ENCODE peak calls at places on chromosomes 16 and 17, in six cellular contexts. One of them, this sample, is unnamed.
A peak's percentile ranks its signal among the peaks of the same experiment; 100 is the strongest.

GRCh38 chr16:24013733-24014645 is 178.2 kb downstream of the PRKCB start:
- DNase-seq in K562: no peak
- DNase-seq in A549: peak; percentile 10
- DNase-seq in HEK293T: no peak
- DNase-seq in HepG2: no peak
- DNase-seq in GM12878: peak; percentile 98
- DNase-seq in this sample: no peak

GRCh38 chr16:78952630-78953029 is 647.9 kb downstream of the MAF start:
- DNase-seq in HepG2: no peak
- DNase-seq in HEK293T: no peak
- DNase-seq in K562: no peak
- DNase-seq in A549: no peak
- DNase-seq in GM12878: no peak
- DNase-seq in this sample: no peak

GRCh38 chr17:42027961-42028790 is 8.3 kb downstream of the NKIRAS2 start:
- DNase-seq in K562: peak; percentile 73
- DNase-seq in HepG2: peak; percentile 79
- DNase-seq in GM12878: no peak
- DNase-seq in HEK293T: peak; percentile 58
- DNase-seq in A549: peak; percentile 71
- DNase-seq in this sample: no peak

GRCh38 chr17:1123397-1124237 is 56.2 kb downstream of the ABR start:
- DNase-seq in GM12878: no peak
- DNase-seq in A549: no peak
- DNase-seq in K562: no peak
- DNase-seq in HepG2: no peak
- DNase-seq in HEK293T: no peak
- DNase-seq in this sample: no peak

GRCh38 chr16:74249281-74249680 is 47.3 kb upstream of the PSMD7 start:
- DNase-seq in HEK293T: no peak
- DNase-seq in A549: no peak
- DNase-seq in HepG2: no peak
- DNase-seq in GM12878: no peak
- DNase-seq in K562: no peak
- DNase-seq in this sample: no peak

GRCh38 chr16:2371421-2371820 is 30.9 kb upstream of the ABCA3 start:
- DNase-seq in A549: no peak
- DNase-seq in HepG2: no peak
- DNase-seq in K562: no peak
- DNase-seq in GM12878: no peak
- DNase-seq in HEK293T: no peak
- DNase-seq in this sample: no peak

GRCh38 chr17:8960325-8961144 is 5.0 kb downstream of the PIK3R5 start:
- DNase-seq in HEK293T: no peak
- DNase-seq in HepG2: no peak
- DNase-seq in K562: no peak
- DNase-seq in GM12878: no peak
- DNase-seq in A549: no peak
- DNase-seq in this sample: no peak

GRCh38 chr17:77488531-77489238 is 347.9 kb downstream of the SEC14L1 start:
- DNase-seq in GM12878: no peak
- DNase-seq in A549: no peak
- DNase-seq in K562: no peak
- DNase-seq in HEK293T: no peak
- DNase-seq in HepG2: no peak
- DNase-seq in this sample: peak; percentile 33

GRCh38 chr16:53899471-53899870 is 195.5 kb downstream of the FTO start:
- DNase-seq in HepG2: peak; percentile 23
- DNase-seq in HEK293T: no peak
- DNase-seq in GM12878: no peak
- DNase-seq in K562: no peak
- DNase-seq in A549: no peak
- DNase-seq in this sample: no peak

GRCh38 chr17:31627960-31628359 is 231.1 kb downstream of the COPRS start:
- DNase-seq in K562: no peak
- DNase-seq in GM12878: no peak
- DNase-seq in HEK293T: no peak
- DNase-seq in HepG2: no peak
- DNase-seq in A549: no peak
- DNase-seq in this sample: peak; percentile 95

GRCh38 chr17:19302791-19303233 is 59.7 kb downstream of the B9D1 start:
- DNase-seq in GM12878: no peak
- DNase-seq in HepG2: no peak
- DNase-seq in HEK293T: no peak
- DNase-seq in A549: no peak
- DNase-seq in K562: no peak
- DNase-seq in this sample: no peak

GRCh38 chr17:44187131-44187899 is 543 bp downstream of the TMUB2 start:
- DNase-seq in HepG2: no peak
- DNase-seq in HEK293T: no peak
- DNase-seq in A549: no peak
- DNase-seq in K562: no peak
- DNase-seq in GM12878: no peak
- DNase-seq in this sample: peak; percentile 46

GRCh38 chr17:41052594-41052993 is 2.4 kb downstream of the KRTAP2-2 start:
- DNase-seq in A549: no peak
- DNase-seq in GM12878: no peak
- DNase-seq in HEK293T: no peak
- DNase-seq in HepG2: no peak
- DNase-seq in K562: no peak
- DNase-seq in this sample: no peak

GRCh38 chr17:72531729-72532128 is 410.9 kb downstream of the SOX9 start:
- DNase-seq in HEK293T: no peak
- DNase-seq in GM12878: no peak
- DNase-seq in HepG2: no peak
- DNase-seq in A549: no peak
- DNase-seq in K562: no peak
- DNase-seq in this sample: no peak

GRCh38 chr17:69912819-69913218 is 162.2 kb upstream of the KCNJ16 start:
- DNase-seq in A549: no peak
- DNase-seq in HepG2: no peak
- DNase-seq in K562: no peak
- DNase-seq in GM12878: no peak
- DNase-seq in HEK293T: no peak
- DNase-seq in this sample: no peak

GRCh38 chr17:74410001-74410443 is 21.9 kb upstream of the GPRC5C start:
- DNase-seq in HEK293T: no peak
- DNase-seq in GM12878: no peak
- DNase-seq in HepG2: no peak
- DNase-seq in A549: no peak
- DNase-seq in K562: no peak
- DNase-seq in this sample: no peak

GRCh38 chr17:7405413-7405881 is 1.6 kb upstream of the TMEM256 start:
- DNase-seq in GM12878: no peak
- DNase-seq in A549: no peak
- DNase-seq in K562: no peak
- DNase-seq in HepG2: no peak
- DNase-seq in HEK293T: no peak
- DNase-seq in this sample: no peak

GRCh38 chr16:83809092-83809491 is 1.3 kb downstream of the HSBP1 start:
- DNase-seq in HepG2: no peak
- DNase-seq in GM12878: no peak
- DNase-seq in HEK293T: no peak
- DNase-seq in K562: no peak
- DNase-seq in A549: no peak
- DNase-seq in this sample: no peak

GRCh38 chr17:74217036-74217725 is 3.8 kb downstream of the TTYH2 start:
- DNase-seq in K562: no peak
- DNase-seq in HEK293T: no peak
- DNase-seq in A549: peak; percentile 36
- DNase-seq in GM12878: no peak
- DNase-seq in HepG2: no peak
- DNase-seq in this sample: no peak

GRCh38 chr17:59652119-59652518 is 32.4 kb downstream of the CLTC start:
- DNase-seq in HEK293T: no peak
- DNase-seq in GM12878: no peak
- DNase-seq in K562: no peak
- DNase-seq in A549: no peak
- DNase-seq in HepG2: no peak
- DNase-seq in this sample: peak; percentile 88

GRCh38 chr17:31598921-31599571 is 207.6 kb downstream of the RAB11FIP4 start:
- DNase-seq in K562: no peak
- DNase-seq in HEK293T: no peak
- DNase-seq in HepG2: peak; percentile 40
- DNase-seq in A549: peak; percentile 43
- DNase-seq in GM12878: no peak
- DNase-seq in this sample: no peak

GRCh38 chr16:12203780-12204351 is 227.3 kb downstream of the SNX29 start:
- DNase-seq in HepG2: peak; percentile 39
- DNase-seq in K562: no peak
- DNase-seq in GM12878: no peak
- DNase-seq in HEK293T: no peak
- DNase-seq in A549: no peak
- DNase-seq in this sample: no peak

GRCh38 chr16:81502396-81503060 is 57.9 kb downstream of the CMIP start:
- DNase-seq in A549: no peak
- DNase-seq in K562: peak; percentile 43
- DNase-seq in GM12878: no peak
- DNase-seq in HepG2: no peak
- DNase-seq in HEK293T: no peak
- DNase-seq in this sample: no peak

GRCh38 chr17:75087558-75088453 is at the start of gene SLC16A5:
- DNase-seq in A549: peak; percentile 95
- DNase-seq in GM12878: no peak
- DNase-seq in HEK293T: peak; percentile 60
- DNase-seq in HepG2: peak; percentile 91
- DNase-seq in K562: peak; percentile 85
- DNase-seq in this sample: peak; percentile 55

GRCh38 chr17:80816241-80817103 is 175.2 kb upstream of the CHMP6 start:
- DNase-seq in K562: no peak
- DNase-seq in HEK293T: no peak
- DNase-seq in A549: no peak
- DNase-seq in GM12878: no peak
- DNase-seq in HepG2: no peak
- DNase-seq in this sample: no peak
- TF ChIP-seq BHLHE40 in K562: no peak
- TF ChIP-seq BHLHE40 in HEK293T: no peak
- TF ChIP-seq BHLHE40 in A549: no peak
- TF ChIP-seq BHLHE40 in GM12878: no peak
- TF ChIP-seq BHLHE40 in HepG2: no peak
- TF ChIP-seq BHLHE40 in this sample: no peak

DNA sequence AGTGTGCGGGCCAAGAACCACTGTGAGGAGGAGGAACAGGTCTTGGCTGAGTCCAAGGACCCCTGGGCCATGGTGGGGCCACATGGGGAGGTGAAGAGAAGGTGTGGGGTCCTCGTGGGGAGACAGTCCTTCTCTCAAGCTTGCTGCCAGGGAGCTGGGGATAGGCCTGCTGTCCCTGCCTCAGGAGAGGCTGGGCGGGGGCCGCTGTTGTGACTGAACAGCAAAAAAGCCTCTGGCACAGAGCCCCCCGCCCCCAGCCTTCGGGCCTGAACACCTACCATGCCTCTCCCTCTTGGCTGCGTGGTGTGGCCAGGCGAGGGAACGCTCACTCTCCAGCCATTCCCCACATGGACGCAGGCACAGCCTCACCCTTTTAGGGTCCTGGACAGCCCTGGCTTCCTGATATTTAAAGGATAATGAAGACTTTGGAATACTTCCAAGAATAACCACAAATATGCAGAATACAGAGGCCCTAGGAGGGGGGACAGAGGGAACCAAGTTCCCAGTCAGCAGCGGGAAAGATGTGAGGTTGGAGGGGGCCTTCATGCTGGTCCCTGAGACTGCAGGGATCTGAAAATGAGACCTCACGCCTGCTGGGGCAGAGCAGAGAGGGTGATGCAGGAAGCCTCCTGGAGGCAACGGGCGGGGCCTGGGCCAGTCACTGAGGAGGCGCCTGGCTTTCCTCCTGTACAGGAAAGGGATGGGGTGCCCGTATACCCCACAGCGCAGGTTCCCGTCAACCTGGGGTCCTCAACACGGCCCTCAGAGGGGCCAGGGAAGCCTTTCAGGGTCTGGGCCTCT is 100.0 kb upstream of the CREBBP start:
- DNase-seq in GM12878: no peak
- DNase-seq in K562: no peak
- DNase-seq in HEK293T: no peak
- DNase-seq in HepG2: no peak
- DNase-seq in A549: no peak
- DNase-seq in this sample: peak; percentile 82
- TF ChIP-seq BHLHE40 in GM12878: no peak
- TF ChIP-seq BHLHE40 in K562: no peak
- TF ChIP-seq BHLHE40 in HEK293T: no peak
- TF ChIP-seq BHLHE40 in HepG2: no peak
- TF ChIP-seq BHLHE40 in A549: no peak
- TF ChIP-seq BHLHE40 in this sample: no peak

DNA sequence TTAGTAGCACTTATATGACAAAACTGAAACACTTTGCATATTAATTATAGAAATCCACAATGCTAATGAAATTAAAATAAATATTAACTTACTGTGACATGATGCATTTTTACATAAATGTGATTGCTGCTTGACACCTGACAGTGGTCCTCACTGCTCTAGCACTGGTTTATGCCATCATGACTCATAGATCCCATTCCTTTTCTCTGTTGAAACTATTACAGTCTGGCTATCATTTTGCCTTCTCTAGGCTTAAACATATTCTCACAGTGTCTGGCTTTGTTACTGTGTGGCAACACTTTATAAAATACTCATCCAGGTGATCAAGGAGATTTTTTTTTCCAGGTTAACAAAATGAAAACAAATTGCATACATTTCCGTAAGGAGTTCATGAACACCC is 108.0 kb downstream of the MRTFB start:
- DNase-seq in K562: no peak
- DNase-seq in HepG2: no peak
- DNase-seq in GM12878: no peak
- DNase-seq in HEK293T: no peak
- DNase-seq in A549: no peak
- DNase-seq in this sample: peak; percentile 46
- TF ChIP-seq BHLHE40 in K562: no peak
- TF ChIP-seq BHLHE40 in HepG2: no peak
- TF ChIP-seq BHLHE40 in GM12878: no peak
- TF ChIP-seq BHLHE40 in HEK293T: no peak
- TF ChIP-seq BHLHE40 in A549: no peak
- TF ChIP-seq BHLHE40 in this sample: no peak

GRCh38 chr17:50139950-50140885 is 10.3 kb upstream of the SAMD14 start:
- DNase-seq in HEK293T: peak; percentile 93
- DNase-seq in HepG2: peak; percentile 77
- DNase-seq in K562: peak; percentile 87
- DNase-seq in A549: peak; percentile 91
- DNase-seq in GM12878: no peak
- DNase-seq in this sample: peak; percentile 73
- TF ChIP-seq BHLHE40 in HEK293T: no peak
- TF ChIP-seq BHLHE40 in HepG2: no peak
- TF ChIP-seq BHLHE40 in K562: no peak
- TF ChIP-seq BHLHE40 in A549: no peak
- TF ChIP-seq BHLHE40 in GM12878: no peak
- TF ChIP-seq BHLHE40 in this sample: no peak

DNA sequence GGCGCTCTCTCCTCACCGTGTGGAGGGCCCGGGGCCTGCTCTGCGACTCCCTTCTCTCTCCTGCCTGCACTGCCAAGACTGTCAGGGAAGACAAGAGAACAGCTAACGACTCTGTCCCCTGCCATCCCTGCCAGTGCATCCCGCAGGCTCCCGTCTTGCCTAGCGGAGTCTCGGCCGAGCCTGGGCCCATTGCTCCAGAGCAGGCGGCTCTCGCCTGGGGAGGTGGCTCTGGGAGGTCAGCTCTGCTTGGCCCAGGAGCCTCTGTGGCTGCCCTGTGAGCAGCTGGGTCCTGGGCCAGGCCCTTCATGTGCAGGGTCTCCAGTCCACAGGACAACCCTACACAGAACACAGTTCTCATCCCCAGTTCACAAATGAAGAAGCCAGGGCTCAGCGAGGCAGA is 53.0 kb downstream of the WNT3 start:
- DNase-seq in A549: no peak
- DNase-seq in GM12878: no peak
- DNase-seq in HEK293T: no peak
- DNase-seq in K562: no peak
- DNase-seq in HepG2: no peak
- DNase-seq in this sample: no peak
- TF ChIP-seq BHLHE40 in A549: no peak
- TF ChIP-seq BHLHE40 in GM12878: no peak
- TF ChIP-seq BHLHE40 in HEK293T: no peak
- TF ChIP-seq BHLHE40 in K562: no peak
- TF ChIP-seq BHLHE40 in HepG2: no peak
- TF ChIP-seq BHLHE40 in this sample: no peak

This sample was measured in IMR-90.